ENCODE peak calls at places on chromosomes 11 and 22, in seven cellular contexts. One of them, this sample, is unnamed.
A peak's percentile ranks its signal among the peaks of the same experiment; 100 is the strongest.

GRCh38 chr11:112663947-112664634 is 297.1 kb upstream of the NCAM1 start:
- DNase-seq in NCI-H1694 treated with DMSO at 0.1 percent for 48 hours: no peak
- DNase-seq in stomach: no peak
- DNase-seq in lung microvascular endothelial cell: no peak
- DNase-seq in T-helper 2 cell: no peak
- DNase-seq in A172: no peak
- DNase-seq in mesendoderm: peak; percentile 10
- DNase-seq in this sample: no peak

GRCh38 chr11:72239296-72239848 is 4.6 kb downstream of the PHOX2A start:
- DNase-seq in lung microvascular endothelial cell: no peak
- DNase-seq in T-helper 2 cell: no peak
- DNase-seq in mesendoderm: peak; percentile 78
- DNase-seq in NCI-H1694 treated with DMSO at 0.1 percent for 48 hours: no peak
- DNase-seq in A172: no peak
- DNase-seq in stomach: no peak
- DNase-seq in this sample: peak; percentile 39

GRCh38 chr11:127656266-127656879 is 655.8 kb upstream of the KIRREL3 start:
- DNase-seq in A172: no peak
- DNase-seq in lung microvascular endothelial cell: peak; percentile 77
- DNase-seq in NCI-H1694 treated with DMSO at 0.1 percent for 48 hours: no peak
- DNase-seq in stomach: no peak
- DNase-seq in T-helper 2 cell: no peak
- DNase-seq in mesendoderm: peak; percentile 18
- DNase-seq in this sample: no peak

GRCh38 chr11:47330002-47330911 is 22.2 kb downstream of the MYBPC3 start:
- DNase-seq in stomach: peak; percentile 64
- DNase-seq in A172: no peak
- DNase-seq in lung microvascular endothelial cell: peak; percentile 68
- DNase-seq in NCI-H1694 treated with DMSO at 0.1 percent for 48 hours: no peak
- DNase-seq in mesendoderm: peak; percentile 28
- DNase-seq in T-helper 2 cell: no peak
- DNase-seq in this sample: no peak

GRCh38 chr11:20617346-20617745 is 17.9 kb downstream of the SLC6A5 start:
- DNase-seq in NCI-H1694 treated with DMSO at 0.1 percent for 48 hours: no peak
- DNase-seq in stomach: no peak
- DNase-seq in A172: no peak
- DNase-seq in T-helper 2 cell: no peak
- DNase-seq in mesendoderm: no peak
- DNase-seq in lung microvascular endothelial cell: no peak
- DNase-seq in this sample: no peak

GRCh38 chr11:130915556-130916237 is 582 bp downstream of the SNX19 start:
- DNase-seq in stomach: no peak
- DNase-seq in NCI-H1694 treated with DMSO at 0.1 percent for 48 hours: no peak
- DNase-seq in lung microvascular endothelial cell: no peak
- DNase-seq in mesendoderm: no peak
- DNase-seq in A172: no peak
- DNase-seq in T-helper 2 cell: no peak
- DNase-seq in this sample: no peak

GRCh38 chr11:1553808-1554594 is 18.1 kb downstream of the DUSP8 start:
- DNase-seq in NCI-H1694 treated with DMSO at 0.1 percent for 48 hours: no peak
- DNase-seq in T-helper 2 cell: no peak
- DNase-seq in mesendoderm: peak; percentile 66
- DNase-seq in A172: no peak
- DNase-seq in lung microvascular endothelial cell: no peak
- DNase-seq in stomach: peak; percentile 94
- DNase-seq in this sample: peak; percentile 53

GRCh38 chr22:19207902-19208283 is 29.4 kb upstream of the SLC25A1 start:
- DNase-seq in mesendoderm: no peak
- DNase-seq in NCI-H1694 treated with DMSO at 0.1 percent for 48 hours: no peak
- DNase-seq in lung microvascular endothelial cell: no peak
- DNase-seq in stomach: no peak
- DNase-seq in A172: no peak
- DNase-seq in T-helper 2 cell: no peak
- DNase-seq in this sample: no peak

GRCh38 chr11:82682003-82682751 is 51.5 kb downstream of the FAM181B start:
- DNase-seq in stomach: no peak
- DNase-seq in A172: peak; percentile 69
- DNase-seq in mesendoderm: peak; percentile 88
- DNase-seq in lung microvascular endothelial cell: peak; percentile 73
- DNase-seq in T-helper 2 cell: no peak
- DNase-seq in NCI-H1694 treated with DMSO at 0.1 percent for 48 hours: peak; percentile 49
- DNase-seq in this sample: peak; percentile 55

GRCh38 chr11:123145661-123146060 is 49.4 kb downstream of the CLMP start:
- DNase-seq in NCI-H1694 treated with DMSO at 0.1 percent for 48 hours: peak; percentile 60
- DNase-seq in lung microvascular endothelial cell: no peak
- DNase-seq in T-helper 2 cell: no peak
- DNase-seq in A172: no peak
- DNase-seq in stomach: no peak
- DNase-seq in mesendoderm: peak; percentile 71
- DNase-seq in this sample: no peak

GRCh38 chr11:17230867-17231851 is 23.4 kb upstream of the PIK3C2A start:
- DNase-seq in lung microvascular endothelial cell: no peak
- DNase-seq in stomach: no peak
- DNase-seq in NCI-H1694 treated with DMSO at 0.1 percent for 48 hours: no peak
- DNase-seq in mesendoderm: no peak
- DNase-seq in A172: no peak
- DNase-seq in T-helper 2 cell: peak; percentile 16
- DNase-seq in this sample: no peak

GRCh38 chr22:45462034-45462655 is 40.5 kb upstream of the FBLN1 start:
- DNase-seq in stomach: no peak
- DNase-seq in lung microvascular endothelial cell: no peak
- DNase-seq in mesendoderm: peak; percentile 67
- DNase-seq in NCI-H1694 treated with DMSO at 0.1 percent for 48 hours: no peak
- DNase-seq in A172: no peak
- DNase-seq in T-helper 2 cell: no peak
- DNase-seq in this sample: no peak

GRCh38 chr11:107707128-107707760 is 4.6 kb downstream of the SLN start:
- DNase-seq in T-helper 2 cell: no peak
- DNase-seq in mesendoderm: no peak
- DNase-seq in NCI-H1694 treated with DMSO at 0.1 percent for 48 hours: no peak
- DNase-seq in A172: no peak
- DNase-seq in stomach: no peak
- DNase-seq in lung microvascular endothelial cell: no peak
- DNase-seq in this sample: no peak

GRCh38 chr22:39748877-39749276 is 144.7 kb downstream of the ENTHD1 start:
- DNase-seq in T-helper 2 cell: no peak
- DNase-seq in A172: peak; percentile 71
- DNase-seq in NCI-H1694 treated with DMSO at 0.1 percent for 48 hours: no peak
- DNase-seq in lung microvascular endothelial cell: no peak
- DNase-seq in mesendoderm: no peak
- DNase-seq in stomach: no peak
- DNase-seq in this sample: no peak

GRCh38 chr11:61056566-61056965 is 45.7 kb upstream of the CD5 start:
- DNase-seq in stomach: no peak
- DNase-seq in T-helper 2 cell: no peak
- DNase-seq in NCI-H1694 treated with DMSO at 0.1 percent for 48 hours: no peak
- DNase-seq in mesendoderm: peak; percentile 53
- DNase-seq in lung microvascular endothelial cell: no peak
- DNase-seq in A172: no peak
- DNase-seq in this sample: no peak

GRCh38 chr11:86143429-86144030 is 74.6 kb upstream of the PICALM start:
- DNase-seq in T-helper 2 cell: no peak
- DNase-seq in A172: peak; percentile 6
- DNase-seq in mesendoderm: no peak
- DNase-seq in lung microvascular endothelial cell: no peak
- DNase-seq in stomach: no peak
- DNase-seq in NCI-H1694 treated with DMSO at 0.1 percent for 48 hours: no peak
- DNase-seq in this sample: no peak

GRCh38 chr22:49016909-49017768 is 810.5 kb downstream of the BRD1 start:
- DNase-seq in mesendoderm: no peak
- DNase-seq in stomach: peak; percentile 20
- DNase-seq in A172: no peak
- DNase-seq in NCI-H1694 treated with DMSO at 0.1 percent for 48 hours: no peak
- DNase-seq in T-helper 2 cell: no peak
- DNase-seq in lung microvascular endothelial cell: no peak
- DNase-seq in this sample: peak; percentile 87

GRCh38 chr11:102829671-102830070 is 13.7 kb downstream of the MMP3 start:
- DNase-seq in stomach: no peak
- DNase-seq in NCI-H1694 treated with DMSO at 0.1 percent for 48 hours: no peak
- DNase-seq in lung microvascular endothelial cell: no peak
- DNase-seq in A172: no peak
- DNase-seq in T-helper 2 cell: no peak
- DNase-seq in mesendoderm: no peak
- DNase-seq in this sample: no peak

GRCh38 chr11:130710442-130711101 is 205.7 kb downstream of the SNX19 start:
- DNase-seq in A172: no peak
- DNase-seq in T-helper 2 cell: no peak
- DNase-seq in NCI-H1694 treated with DMSO at 0.1 percent for 48 hours: no peak
- DNase-seq in mesendoderm: no peak
- DNase-seq in stomach: no peak
- DNase-seq in lung microvascular endothelial cell: no peak
- DNase-seq in this sample: no peak

GRCh38 chr22:44823396-44823795 is 71.0 kb downstream of the ARHGAP8 start:
- DNase-seq in NCI-H1694 treated with DMSO at 0.1 percent for 48 hours: no peak
- DNase-seq in lung microvascular endothelial cell: no peak
- DNase-seq in mesendoderm: no peak
- DNase-seq in T-helper 2 cell: no peak
- DNase-seq in A172: no peak
- DNase-seq in stomach: no peak
- DNase-seq in this sample: no peak

GRCh38 chr11:122139595-122139866 is 23.5 kb upstream of the BLID start:
- DNase-seq in T-helper 2 cell: no peak
- DNase-seq in NCI-H1694 treated with DMSO at 0.1 percent for 48 hours: no peak
- DNase-seq in A172: no peak
- DNase-seq in lung microvascular endothelial cell: no peak
- DNase-seq in stomach: no peak
- DNase-seq in mesendoderm: no peak
- DNase-seq in this sample: no peak

GRCh38 chr22:38652858-38653257 is 3.3 kb downstream of the FAM227A start:
- DNase-seq in stomach: no peak
- DNase-seq in lung microvascular endothelial cell: no peak
- DNase-seq in T-helper 2 cell: no peak
- DNase-seq in NCI-H1694 treated with DMSO at 0.1 percent for 48 hours: no peak
- DNase-seq in A172: no peak
- DNase-seq in mesendoderm: no peak
- DNase-seq in this sample: peak; percentile 18

GRCh38 chr22:25749420-25750169 is 7.6 kb downstream of the MYO18B start:
- DNase-seq in NCI-H1694 treated with DMSO at 0.1 percent for 48 hours: no peak
- DNase-seq in stomach: no peak
- DNase-seq in A172: no peak
- DNase-seq in T-helper 2 cell: no peak
- DNase-seq in lung microvascular endothelial cell: no peak
- DNase-seq in mesendoderm: no peak
- DNase-seq in this sample: no peak

GRCh38 chr11:56845121-56845732 is 96.7 kb upstream of the OR9G4 start:
- DNase-seq in NCI-H1694 treated with DMSO at 0.1 percent for 48 hours: no peak
- DNase-seq in mesendoderm: no peak
- DNase-seq in A172: no peak
- DNase-seq in lung microvascular endothelial cell: no peak
- DNase-seq in stomach: no peak
- DNase-seq in T-helper 2 cell: no peak
- DNase-seq in this sample: no peak

GRCh38 chr22:35367331-35367886 is 13.5 kb upstream of the HMOX1 start:
- DNase-seq in lung microvascular endothelial cell: no peak
- DNase-seq in mesendoderm: no peak
- DNase-seq in stomach: no peak
- DNase-seq in T-helper 2 cell: no peak
- DNase-seq in A172: no peak
- DNase-seq in NCI-H1694 treated with DMSO at 0.1 percent for 48 hours: no peak
- DNase-seq in this sample: no peak

GRCh38 chr11:77418981-77419592 is 54.8 kb downstream of the PAK1 start:
- DNase-seq in lung microvascular endothelial cell: no peak
- DNase-seq in NCI-H1694 treated with DMSO at 0.1 percent for 48 hours: no peak
- DNase-seq in mesendoderm: no peak
- DNase-seq in T-helper 2 cell: no peak
- DNase-seq in stomach: no peak
- DNase-seq in A172: no peak
- DNase-seq in this sample: no peak

GRCh38 chr22:22431271-22432220 is 77.0 kb downstream of the ZNF280B start:
- DNase-seq in mesendoderm: peak; percentile 69
- DNase-seq in lung microvascular endothelial cell: peak; percentile 55
- DNase-seq in T-helper 2 cell: peak; percentile 23
- DNase-seq in stomach: peak; percentile 60
- DNase-seq in NCI-H1694 treated with DMSO at 0.1 percent for 48 hours: peak; percentile 9
- DNase-seq in A172: peak; percentile 40
- DNase-seq in this sample: peak; percentile 31

GRCh38 chr22:42994917-42995562 is 19.9 kb downstream of the PACSIN2 start:
- DNase-seq in A172: peak; percentile 66
- DNase-seq in T-helper 2 cell: no peak
- DNase-seq in lung microvascular endothelial cell: peak; percentile 56
- DNase-seq in NCI-H1694 treated with DMSO at 0.1 percent for 48 hours: no peak
- DNase-seq in stomach: peak; percentile 79
- DNase-seq in mesendoderm: no peak
- DNase-seq in this sample: no peak

GRCh38 chr11:60700689-60701508 is 1.5 kb downstream of the MS4A8 start:
- DNase-seq in lung microvascular endothelial cell: peak; percentile 29
- DNase-seq in A172: no peak
- DNase-seq in stomach: peak; percentile 40
- DNase-seq in T-helper 2 cell: no peak
- DNase-seq in NCI-H1694 treated with DMSO at 0.1 percent for 48 hours: peak; percentile 17
- DNase-seq in mesendoderm: peak; percentile 79
- DNase-seq in this sample: peak; percentile 35

GRCh38 chr11:59801981-59802638 is 8.5 kb downstream of the MRPL16 start:
- DNase-seq in NCI-H1694 treated with DMSO at 0.1 percent for 48 hours: no peak
- DNase-seq in mesendoderm: peak; percentile 91
- DNase-seq in A172: peak; percentile 65
- DNase-seq in lung microvascular endothelial cell: peak; percentile 85
- DNase-seq in T-helper 2 cell: no peak
- DNase-seq in stomach: no peak
- DNase-seq in this sample: no peak

GRCh38 chr22:28297504-28297903 is 378.4 kb upstream of the PITPNB start:
- DNase-seq in stomach: no peak
- DNase-seq in lung microvascular endothelial cell: peak; percentile 15
- DNase-seq in mesendoderm: no peak
- DNase-seq in T-helper 2 cell: no peak
- DNase-seq in A172: no peak
- DNase-seq in NCI-H1694 treated with DMSO at 0.1 percent for 48 hours: no peak
- DNase-seq in this sample: peak; percentile 50

GRCh38 chr11:5665051-5665450 is 19.8 kb downstream of the TRIM5 start:
- DNase-seq in mesendoderm: no peak
- DNase-seq in NCI-H1694 treated with DMSO at 0.1 percent for 48 hours: no peak
- DNase-seq in stomach: no peak
- DNase-seq in A172: no peak
- DNase-seq in T-helper 2 cell: no peak
- DNase-seq in lung microvascular endothelial cell: no peak
- DNase-seq in this sample: no peak

This sample was measured in SW480.